ENCODE peak calls at places on chromosomes 4 and X, in seven cellular contexts. Z is NCI-H2171, X is NB4, K is fibroblast of the aortic adventitia, A is amygdala, T is ecto neural progenitor cell, R is mucosa of gallbladder. H is an unnamed sample.

GRCh38 chr4:11428161-11428700 is 463 bp downstream of the HS3ST1 start:
- DNase-seq in Z (no peak), X (no peak), K (no peak), A (no peak), T (no peak), R (no peak), H (peak)

GRCh38 chr4:123110685-123111084 is 188.3 kb upstream of the NUDT6 start:
- DNase-seq in Z (no peak), X (no peak), K (no peak), A (no peak), T (no peak), R (no peak), H (no peak)

GRCh38 chrX:87265518-87265917 is 252.1 kb upstream of the KLHL4 start:
- DNase-seq in Z (no peak), X (no peak), K (no peak), A (no peak), T (no peak), R (no peak), H (no peak)

GRCh38 chrX:69062493-69062892 is 102.8 kb downstream of the PJA1 start:
- DNase-seq in Z (no peak), X (no peak), K (no peak), A (no peak), T (peak), R (no peak), H (no peak)

GRCh38 chrX:45537936-45538335 is 337.3 kb upstream of the DIPK2B start:
- DNase-seq in Z (no peak), X (no peak), K (no peak), A (no peak), T (no peak), R (no peak), H (no peak)

GRCh38 chr4:91758487-91758886 is 545.3 kb upstream of the GRID2 start:
- DNase-seq in Z (no peak), X (no peak), K (peak), A (no peak), T (no peak), R (no peak), H (no peak)

GRCh38 chr4:97987019-97987648 is 156.1 kb downstream of the STPG2 start:
- DNase-seq in Z (no peak), X (peak), K (peak), A (no peak), T (no peak), R (no peak), H (no peak)

GRCh38 chr4:58679051-58679450 is 1568.9 kb upstream of the IGFBP7 start:
- DNase-seq in Z (no peak), X (no peak), K (no peak), A (no peak), T (no peak), R (no peak), H (no peak)

GRCh38 chr4:5998333-5998936 is 19.8 kb downstream of the C4orf50 start:
- DNase-seq in Z (no peak), X (peak), K (peak), A (peak), T (peak), R (peak), H (peak)